ENCODE peak calls at places on chromosomes 6 and 20, in six cellular contexts. X, Y, H, O, Z and L are unnamed samples.

GRCh38 chr6:658244-658643 is 1.3 kb upstream of the HUS1B start:
- DNase-seq in H (no peak), Y (no peak), O (no peak), X (no peak), Z (peak; percentile 90), L (no peak)

GRCh38 chr6:51901766-51902165 is 185.6 kb downstream of the PKHD1 start:
- DNase-seq in O (no peak), Y (no peak), X (no peak), H (no peak), Z (no peak), L (no peak)

GRCh38 chr6:39821014-39821738 is 29.0 kb downstream of the DAAM2 start:
- DNase-seq in Y (peak; percentile 29), X (peak; percentile 29), H (no peak), O (no peak), Z (no peak), L (no peak)

GRCh38 chr20:10558635-10559187 is 115.1 kb downstream of the JAG1 start:
- DNase-seq in Z (peak; percentile 95), O (peak; percentile 44), H (no peak), Y (no peak), X (no peak), L (no peak)

GRCh38 chr6:37137201-37137880 is 32.6 kb upstream of the PIM1 start:
- DNase-seq in O (peak; percentile 94), H (no peak), Z (peak; percentile 99), X (no peak), Y (no peak), L (peak; percentile 86)

GRCh38 chr20:10673176-10673830 is 496 bp downstream of the JAG1 start:
- DNase-seq in X (no peak), Y (peak; percentile 37), Z (no peak), H (no peak), O (no peak), L (peak; percentile 76)

GRCh38 chr6:138554146-138554545 is 54.9 kb upstream of the NHSL1 start:
- DNase-seq in O (no peak), Z (no peak), X (no peak), Y (no peak), H (no peak), L (no peak)

GRCh38 chr20:63577317-63577894 is 3.4 kb upstream of the HELZ2 start:
- DNase-seq in O (no peak), X (peak; percentile 22), H (no peak), Y (peak; percentile 87), Z (no peak), L (no peak)

GRCh38 chr20:57381596-57382503 is 9.3 kb upstream of the RBM38 start:
- DNase-seq in Y (peak; percentile 74), Z (peak; percentile 79), X (no peak), H (peak; percentile 93), O (peak; percentile 72), L (peak; percentile 90)

GRCh38 chr6:19024737-19025136 is 637.6 kb downstream of the RNF144B start:
- DNase-seq in H (no peak), Z (peak; percentile 62), O (peak; percentile 34), Y (no peak), X (no peak), L (peak; percentile 2)

GRCh38 chr20:3403741-3404140 is 3.7 kb downstream of the DNAAF9 start:
- DNase-seq in Y (no peak), X (no peak), H (no peak), Z (no peak), O (no peak), L (no peak)

DNA sequence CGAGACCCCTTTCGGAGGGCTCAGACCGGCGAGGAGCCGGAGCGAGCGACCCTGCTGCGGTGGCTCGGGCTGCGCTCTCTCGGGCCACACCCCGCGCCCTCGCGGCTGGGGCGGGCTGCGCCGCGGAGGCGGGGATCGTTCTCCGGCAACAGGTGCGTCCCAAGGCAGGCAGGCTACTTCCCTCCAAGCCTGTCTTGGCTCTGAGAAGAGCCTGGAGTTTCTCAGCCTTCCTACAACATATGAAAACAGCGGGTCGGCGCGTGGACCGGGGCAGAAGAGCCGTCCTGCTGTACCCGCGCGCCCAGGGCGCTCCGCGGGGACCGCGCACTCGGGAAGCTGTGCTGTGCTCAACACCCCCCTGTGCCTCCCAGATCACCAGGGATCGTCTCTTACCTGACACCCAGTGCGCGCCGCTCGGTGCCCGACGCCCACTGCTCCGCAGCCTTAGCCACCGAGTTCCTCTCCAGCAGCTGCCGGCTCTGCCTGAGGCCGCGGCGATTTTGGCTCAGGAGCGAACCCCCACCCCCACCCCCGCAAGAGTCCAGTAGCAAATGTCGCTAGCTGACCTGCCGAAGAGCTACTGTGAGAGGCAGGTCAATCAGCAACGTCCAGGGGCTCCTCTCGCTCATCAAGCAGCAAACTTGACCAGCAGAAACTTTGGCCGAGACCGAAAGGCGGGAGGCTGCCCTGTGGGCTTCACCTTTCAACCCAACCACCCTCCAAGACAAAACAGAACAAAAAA is 3.7 kb upstream of the OLIG3 start:
- DNase-seq in O (no peak), Z (no peak), X (no peak), H (no peak), Y (no peak), L (peak; percentile 86)
- H3K4me3 ChIP-seq in O (peak overlapping the region; percentile 27), Z (no peak overlapping the region), X (peak overlapping the region; percentile 33), H (peak overlapping the region; percentile 49), Y (peak overlapping the region; percentile 8), L (peak overlapping the region; percentile 43)

GRCh38 chr20:8129211-8129986 is 2.7 kb upstream of the PLCB1 start:
- DNase-seq in O (no peak), H (no peak), X (no peak), Y (no peak), Z (no peak), L (no peak)

GRCh38 chr20:8132015-8132631 is at the start of gene PLCB1:
- DNase-seq in Z (peak; percentile 89), X (peak; percentile 70), Y (peak; percentile 85), H (peak; percentile 61), O (peak; percentile 73), L (peak; percentile 92)

GRCh38 chr20:8131598-8132014 is 460 bp upstream of the PLCB1 start:
- DNase-seq in Z (peak; percentile 57), O (no peak), H (no peak), X (no peak), Y (no peak), L (no peak)

GRCh38 chr20:8132632-8133587 is 844 bp downstream of the PLCB1 start:
- DNase-seq in Z (peak; percentile 39), H (no peak), Y (peak; percentile 39), O (peak; percentile 33), X (peak; percentile 19), L (peak; percentile 66)

DNA sequence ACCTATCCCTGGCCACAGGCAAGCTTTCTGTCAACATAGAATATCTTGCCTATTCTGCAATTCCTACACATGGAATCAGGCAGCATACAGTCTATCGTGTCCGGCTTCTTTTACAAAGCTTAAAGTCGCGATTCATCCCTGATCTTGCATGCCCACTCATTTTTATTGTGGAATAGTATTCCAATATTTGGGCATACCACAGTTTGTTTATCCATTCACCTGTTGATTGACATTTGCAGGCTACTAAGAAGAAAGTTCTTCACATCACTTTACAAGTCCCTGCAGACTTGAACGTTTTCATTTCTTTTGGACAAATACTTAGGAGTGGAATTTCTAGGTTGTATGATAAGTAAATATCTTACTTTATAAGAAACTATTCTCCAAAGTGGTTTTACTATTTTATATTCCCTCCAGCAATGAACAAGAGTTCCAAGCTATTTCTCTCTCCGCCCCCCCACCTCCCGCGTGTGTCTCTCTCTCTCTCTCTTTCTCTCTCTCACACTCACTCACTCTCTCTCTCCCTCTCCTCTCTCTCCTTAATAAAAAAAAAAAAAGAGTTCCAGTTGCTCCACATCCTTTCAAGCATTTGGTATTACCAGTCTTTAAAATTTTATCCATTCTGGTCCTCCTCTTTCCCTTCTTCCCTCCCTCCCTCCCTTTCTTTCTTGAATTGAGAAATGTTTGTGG is 1.1 kb upstream of the PLCB1 start:
- DNase-seq in Y (no peak), H (no peak), Z (no peak), O (no peak), X (no peak), L (no peak)
- H3K4me3 ChIP-seq in Y (peak overlapping the region; percentile 72), H (peak overlapping the region; percentile 77), Z (peak overlapping the region; percentile 73), O (no peak overlapping the region), X (peak overlapping the region; percentile 69), L (peak overlapping the region; percentile 60)

GRCh38 chr20:62117658-62118057 is 4.6 kb upstream of the LSM14B start:
- DNase-seq in Z (no peak), O (no peak), Y (peak; percentile 68), H (no peak), X (peak; percentile 61), L (no peak)

GRCh38 chr20:62118113-62119043 is 3.9 kb upstream of the LSM14B start:
- DNase-seq in X (no peak), O (no peak), Z (no peak), H (no peak), Y (no peak), L (no peak)

GRCh38 chr20:62114894-62115293 is 7.4 kb upstream of the LSM14B start:
- DNase-seq in H (no peak), O (no peak), X (no peak), Z (no peak), Y (no peak), L (peak; percentile 80)

GRCh38 chr20:62117362-62117646 is 5.0 kb upstream of the LSM14B start:
- DNase-seq in O (no peak), Z (no peak), H (no peak), Y (no peak), X (no peak), L (no peak)

DNA sequence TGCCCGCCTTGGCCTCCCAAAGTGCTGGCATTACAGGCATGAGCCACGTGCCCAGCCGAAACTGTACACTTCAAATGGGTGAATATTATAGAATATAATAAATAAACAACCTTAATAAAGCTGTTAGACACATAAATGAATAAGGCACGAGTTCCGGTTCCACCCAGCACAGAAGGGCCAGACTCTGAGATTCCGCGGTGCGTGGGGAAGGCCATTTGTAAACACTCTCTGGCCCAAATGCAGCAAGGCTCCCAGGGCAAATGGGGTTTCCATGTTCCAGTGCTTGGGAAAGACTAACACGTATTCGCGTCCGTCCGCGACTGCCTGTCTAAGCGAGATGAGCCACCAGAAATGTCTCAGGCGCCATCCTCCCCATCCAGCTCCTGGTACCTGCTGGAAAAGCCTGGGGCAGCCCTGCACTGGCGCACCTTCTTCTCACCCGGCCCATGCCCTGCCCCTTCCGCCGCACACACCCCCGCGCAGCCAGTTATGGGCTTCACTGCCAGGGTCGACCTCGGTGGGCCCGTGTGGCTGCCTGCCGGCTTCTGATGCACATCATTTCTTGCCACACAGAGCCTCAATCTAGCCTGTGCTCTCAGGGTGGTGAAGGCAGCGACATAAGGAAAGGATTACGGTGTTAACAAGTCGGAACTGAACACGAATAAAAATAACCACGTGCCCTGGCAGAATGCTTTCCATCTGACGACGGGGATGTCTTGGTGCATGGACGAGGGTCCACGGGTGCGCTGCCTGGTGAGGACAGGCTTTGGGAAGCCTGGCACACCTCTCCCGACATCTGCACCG is 5.5 kb upstream of the LSM14B start:
- DNase-seq in Y (no peak), Z (no peak), O (no peak), H (no peak), X (no peak), L (no peak)
- H3K4me3 ChIP-seq in Y (no peak overlapping the region), Z (no peak overlapping the region), O (no peak overlapping the region), H (no peak overlapping the region), X (no peak overlapping the region), L (no peak overlapping the region)

GRCh38 chr6:90288404-90288803 is 8.2 kb downstream of the BACH2 start:
- DNase-seq in O (no peak), X (no peak), Z (no peak), H (no peak), Y (no peak), L (no peak)

GRCh38 chr6:90285611-90286381 is 10.8 kb downstream of the BACH2 start:
- DNase-seq in Y (peak; percentile 92), X (peak; percentile 94), O (peak; percentile 76), Z (peak; percentile 82), H (peak; percentile 83), L (peak; percentile 37)

GRCh38 chr6:90284745-90285481 is 11.7 kb downstream of the BACH2 start:
- DNase-seq in Z (peak; percentile 24), X (peak; percentile 26), Y (no peak), O (peak; percentile 4), H (no peak), L (no peak)

GRCh38 chr6:90286884-90287488 is 9.7 kb downstream of the BACH2 start:
- DNase-seq in X (peak; percentile 23), Y (no peak), H (no peak), Z (peak; percentile 53), O (peak; percentile 65), L (peak; percentile 74)

GRCh38 chr6:90284236-90284744 is 12.4 kb downstream of the BACH2 start:
- DNase-seq in Y (no peak), X (peak; percentile 14), H (no peak), O (peak; percentile 68), Z (peak; percentile 87), L (no peak)
- H3K4me3 ChIP-seq in Y (peak overlapping the region; percentile 19), X (peak overlapping the region; percentile 43), H (peak overlapping the region; percentile 33), O (peak overlapping the region; percentile 25), Z (no peak overlapping the region), L (no peak overlapping the region)